ENCODE peak calls at places on chromosomes 4 and X, in nine cellular contexts. One of them, this sample, is unnamed.

GRCh38 chr4:76388160-76388908 is 32.6 kb downstream of the CCDC158 start:
- DNase-seq in neural progenitor cell: no peak
- DNase-seq in central memory CD4-positive, alpha-beta T cell: no peak
- DNase-seq in aorta: no peak
- DNase-seq in activated CD4-positive, alpha-beta T cell treated with anti-CD3 and anti-CD28 coated beads for 1 hour: no peak
- DNase-seq in CD8-positive, alpha-beta memory T cell: no peak
- DNase-seq in OCI-M1: no peak
- DNase-seq in DMS79 treated with DMSO at 0.1 percent for 48 hours: no peak
- DNase-seq in WTC11: no peak
- DNase-seq in this sample: no peak

GRCh38 chr4:56630876-56631666 is 50.0 kb downstream of the HOPX start:
- DNase-seq in neural progenitor cell: no peak
- DNase-seq in central memory CD4-positive, alpha-beta T cell: no peak
- DNase-seq in aorta: no peak
- DNase-seq in activated CD4-positive, alpha-beta T cell treated with anti-CD3 and anti-CD28 coated beads for 1 hour: no peak
- DNase-seq in CD8-positive, alpha-beta memory T cell: no peak
- DNase-seq in OCI-M1: peak
- DNase-seq in DMS79 treated with DMSO at 0.1 percent for 48 hours: no peak
- DNase-seq in WTC11: no peak
- DNase-seq in this sample: no peak

GRCh38 chrX:3522016-3522690 is 175.7 kb upstream of the MXRA5 start:
- DNase-seq in neural progenitor cell: no peak
- DNase-seq in central memory CD4-positive, alpha-beta T cell: no peak
- DNase-seq in aorta: no peak
- DNase-seq in activated CD4-positive, alpha-beta T cell treated with anti-CD3 and anti-CD28 coated beads for 1 hour: no peak
- DNase-seq in CD8-positive, alpha-beta memory T cell: no peak
- DNase-seq in OCI-M1: peak
- DNase-seq in DMS79 treated with DMSO at 0.1 percent for 48 hours: no peak
- DNase-seq in WTC11: no peak
- DNase-seq in this sample: no peak

GRCh38 chr4:55757356-55758024 is 62.1 kb upstream of the EXOC1L start:
- DNase-seq in neural progenitor cell: no peak
- DNase-seq in central memory CD4-positive, alpha-beta T cell: no peak
- DNase-seq in aorta: no peak
- DNase-seq in activated CD4-positive, alpha-beta T cell treated with anti-CD3 and anti-CD28 coated beads for 1 hour: no peak
- DNase-seq in CD8-positive, alpha-beta memory T cell: no peak
- DNase-seq in OCI-M1: no peak
- DNase-seq in DMS79 treated with DMSO at 0.1 percent for 48 hours: no peak
- DNase-seq in WTC11: no peak
- DNase-seq in this sample: no peak

GRCh38 chr4:94339779-94340178 is 2.9 kb downstream of the HPGDS start:
- DNase-seq in neural progenitor cell: no peak
- DNase-seq in central memory CD4-positive, alpha-beta T cell: peak
- DNase-seq in aorta: no peak
- DNase-seq in activated CD4-positive, alpha-beta T cell treated with anti-CD3 and anti-CD28 coated beads for 1 hour: no peak
- DNase-seq in CD8-positive, alpha-beta memory T cell: no peak
- DNase-seq in OCI-M1: no peak
- DNase-seq in DMS79 treated with DMSO at 0.1 percent for 48 hours: no peak
- DNase-seq in WTC11: no peak
- DNase-seq in this sample: no peak

GRCh38 chrX:119069762-119070161 is 3.0 kb upstream of the CT47C1 start:
- DNase-seq in neural progenitor cell: no peak
- DNase-seq in central memory CD4-positive, alpha-beta T cell: no peak
- DNase-seq in aorta: no peak
- DNase-seq in activated CD4-positive, alpha-beta T cell treated with anti-CD3 and anti-CD28 coated beads for 1 hour: no peak
- DNase-seq in CD8-positive, alpha-beta memory T cell: no peak
- DNase-seq in OCI-M1: no peak
- DNase-seq in DMS79 treated with DMSO at 0.1 percent for 48 hours: no peak
- DNase-seq in WTC11: no peak
- DNase-seq in this sample: no peak

GRCh38 chr4:87128006-87128705 is 92.3 kb downstream of the KLHL8 start:
- DNase-seq in neural progenitor cell: no peak
- DNase-seq in central memory CD4-positive, alpha-beta T cell: no peak
- DNase-seq in aorta: no peak
- DNase-seq in activated CD4-positive, alpha-beta T cell treated with anti-CD3 and anti-CD28 coated beads for 1 hour: no peak
- DNase-seq in CD8-positive, alpha-beta memory T cell: no peak
- DNase-seq in OCI-M1: no peak
- DNase-seq in DMS79 treated with DMSO at 0.1 percent for 48 hours: no peak
- DNase-seq in WTC11: no peak
- DNase-seq in this sample: no peak

GRCh38 chrX:37371578-37371981 is 22.4 kb downstream of the PRRG1 start:
- DNase-seq in neural progenitor cell: no peak
- DNase-seq in central memory CD4-positive, alpha-beta T cell: no peak
- DNase-seq in aorta: peak
- DNase-seq in activated CD4-positive, alpha-beta T cell treated with anti-CD3 and anti-CD28 coated beads for 1 hour: no peak
- DNase-seq in CD8-positive, alpha-beta memory T cell: no peak
- DNase-seq in OCI-M1: no peak
- DNase-seq in DMS79 treated with DMSO at 0.1 percent for 48 hours: no peak
- DNase-seq in WTC11: no peak
- DNase-seq in this sample: no peak

GRCh38 chrX:57103489-57103888 is 17.9 kb downstream of the SPIN2B start:
- DNase-seq in neural progenitor cell: no peak
- DNase-seq in central memory CD4-positive, alpha-beta T cell: no peak
- DNase-seq in aorta: no peak
- DNase-seq in activated CD4-positive, alpha-beta T cell treated with anti-CD3 and anti-CD28 coated beads for 1 hour: no peak
- DNase-seq in CD8-positive, alpha-beta memory T cell: no peak
- DNase-seq in OCI-M1: no peak
- DNase-seq in DMS79 treated with DMSO at 0.1 percent for 48 hours: no peak
- DNase-seq in WTC11: no peak
- DNase-seq in this sample: no peak

GRCh38 chr4:170202721-170203120 is 113.0 kb upstream of the AADAT start:
- DNase-seq in neural progenitor cell: no peak
- DNase-seq in central memory CD4-positive, alpha-beta T cell: no peak
- DNase-seq in aorta: no peak
- DNase-seq in activated CD4-positive, alpha-beta T cell treated with anti-CD3 and anti-CD28 coated beads for 1 hour: no peak
- DNase-seq in CD8-positive, alpha-beta memory T cell: no peak
- DNase-seq in OCI-M1: peak
- DNase-seq in DMS79 treated with DMSO at 0.1 percent for 48 hours: no peak
- DNase-seq in WTC11: no peak
- DNase-seq in this sample: no peak

GRCh38 chr4:110492522-110492921 is 16.6 kb downstream of the ENPEP start:
- DNase-seq in neural progenitor cell: no peak
- DNase-seq in central memory CD4-positive, alpha-beta T cell: no peak
- DNase-seq in aorta: no peak
- DNase-seq in activated CD4-positive, alpha-beta T cell treated with anti-CD3 and anti-CD28 coated beads for 1 hour: no peak
- DNase-seq in CD8-positive, alpha-beta memory T cell: no peak
- DNase-seq in OCI-M1: peak
- DNase-seq in DMS79 treated with DMSO at 0.1 percent for 48 hours: no peak
- DNase-seq in WTC11: no peak
- DNase-seq in this sample: no peak

GRCh38 chrX:118780915-118781314 is 42.7 kb upstream of the ZCCHC12 start:
- DNase-seq in neural progenitor cell: no peak
- DNase-seq in central memory CD4-positive, alpha-beta T cell: no peak
- DNase-seq in aorta: no peak
- DNase-seq in activated CD4-positive, alpha-beta T cell treated with anti-CD3 and anti-CD28 coated beads for 1 hour: no peak
- DNase-seq in CD8-positive, alpha-beta memory T cell: no peak
- DNase-seq in OCI-M1: no peak
- DNase-seq in DMS79 treated with DMSO at 0.1 percent for 48 hours: no peak
- DNase-seq in WTC11: no peak
- DNase-seq in this sample: no peak

GRCh38 chr4:181078236-181078635 is 1165.0 kb upstream of the TENM3 start:
- DNase-seq in neural progenitor cell: no peak
- DNase-seq in central memory CD4-positive, alpha-beta T cell: no peak
- DNase-seq in aorta: no peak
- DNase-seq in activated CD4-positive, alpha-beta T cell treated with anti-CD3 and anti-CD28 coated beads for 1 hour: no peak
- DNase-seq in CD8-positive, alpha-beta memory T cell: no peak
- DNase-seq in OCI-M1: peak
- DNase-seq in DMS79 treated with DMSO at 0.1 percent for 48 hours: no peak
- DNase-seq in WTC11: no peak
- DNase-seq in this sample: no peak

GRCh38 chr4:6472008-6472386 is 417 bp downstream of the PPP2R2C start:
- DNase-seq in neural progenitor cell: no peak
- DNase-seq in central memory CD4-positive, alpha-beta T cell: no peak
- DNase-seq in aorta: no peak
- DNase-seq in activated CD4-positive, alpha-beta T cell treated with anti-CD3 and anti-CD28 coated beads for 1 hour: no peak
- DNase-seq in CD8-positive, alpha-beta memory T cell: no peak
- DNase-seq in OCI-M1: no peak
- DNase-seq in DMS79 treated with DMSO at 0.1 percent for 48 hours: no peak
- DNase-seq in WTC11: no peak
- DNase-seq in this sample: no peak

GRCh38 chr4:10106421-10107039 is 10.1 kb downstream of the WDR1 start:
- DNase-seq in neural progenitor cell: no peak
- DNase-seq in central memory CD4-positive, alpha-beta T cell: peak
- DNase-seq in aorta: peak
- DNase-seq in activated CD4-positive, alpha-beta T cell treated with anti-CD3 and anti-CD28 coated beads for 1 hour: peak
- DNase-seq in CD8-positive, alpha-beta memory T cell: peak
- DNase-seq in OCI-M1: peak
- DNase-seq in DMS79 treated with DMSO at 0.1 percent for 48 hours: no peak
- DNase-seq in WTC11: no peak
- DNase-seq in this sample: peak

GRCh38 chrX:116267511-116268040 is 97.0 kb downstream of the AGTR2 start:
- DNase-seq in neural progenitor cell: no peak
- DNase-seq in central memory CD4-positive, alpha-beta T cell: no peak
- DNase-seq in aorta: no peak
- DNase-seq in activated CD4-positive, alpha-beta T cell treated with anti-CD3 and anti-CD28 coated beads for 1 hour: no peak
- DNase-seq in CD8-positive, alpha-beta memory T cell: no peak
- DNase-seq in OCI-M1: no peak
- DNase-seq in DMS79 treated with DMSO at 0.1 percent for 48 hours: no peak
- DNase-seq in WTC11: no peak
- DNase-seq in this sample: no peak

GRCh38 chr4:121666091-121666679 is 30.6 kb downstream of the ANXA5 start:
- DNase-seq in neural progenitor cell: no peak
- DNase-seq in central memory CD4-positive, alpha-beta T cell: no peak
- DNase-seq in aorta: no peak
- DNase-seq in activated CD4-positive, alpha-beta T cell treated with anti-CD3 and anti-CD28 coated beads for 1 hour: no peak
- DNase-seq in CD8-positive, alpha-beta memory T cell: no peak
- DNase-seq in OCI-M1: no peak
- DNase-seq in DMS79 treated with DMSO at 0.1 percent for 48 hours: no peak
- DNase-seq in WTC11: no peak
- DNase-seq in this sample: no peak

GRCh38 chrX:77298790-77299189 is 148.4 kb upstream of the FGF16 start:
- DNase-seq in neural progenitor cell: no peak
- DNase-seq in central memory CD4-positive, alpha-beta T cell: no peak
- DNase-seq in aorta: no peak
- DNase-seq in activated CD4-positive, alpha-beta T cell treated with anti-CD3 and anti-CD28 coated beads for 1 hour: no peak
- DNase-seq in CD8-positive, alpha-beta memory T cell: no peak
- DNase-seq in OCI-M1: no peak
- DNase-seq in DMS79 treated with DMSO at 0.1 percent for 48 hours: peak
- DNase-seq in WTC11: no peak
- DNase-seq in this sample: no peak

GRCh38 chrX:130529531-130529930 is 127.7 kb downstream of the RBMX2 start:
- DNase-seq in neural progenitor cell: no peak
- DNase-seq in central memory CD4-positive, alpha-beta T cell: no peak
- DNase-seq in aorta: no peak
- DNase-seq in activated CD4-positive, alpha-beta T cell treated with anti-CD3 and anti-CD28 coated beads for 1 hour: no peak
- DNase-seq in CD8-positive, alpha-beta memory T cell: no peak
- DNase-seq in OCI-M1: no peak
- DNase-seq in DMS79 treated with DMSO at 0.1 percent for 48 hours: no peak
- DNase-seq in WTC11: no peak
- DNase-seq in this sample: no peak

GRCh38 chr4:185811509-185812364 is at the start of gene SORBS2:
- DNase-seq in neural progenitor cell: peak
- DNase-seq in central memory CD4-positive, alpha-beta T cell: no peak
- DNase-seq in aorta: no peak
- DNase-seq in activated CD4-positive, alpha-beta T cell treated with anti-CD3 and anti-CD28 coated beads for 1 hour: no peak
- DNase-seq in CD8-positive, alpha-beta memory T cell: no peak
- DNase-seq in OCI-M1: no peak
- DNase-seq in DMS79 treated with DMSO at 0.1 percent for 48 hours: peak
- DNase-seq in WTC11: no peak
- DNase-seq in this sample: no peak

GRCh38 chrX:1084689-1085088 is 127.8 kb downstream of the CRLF2 start:
- DNase-seq in neural progenitor cell: no peak
- DNase-seq in central memory CD4-positive, alpha-beta T cell: no peak
- DNase-seq in aorta: no peak
- DNase-seq in activated CD4-positive, alpha-beta T cell treated with anti-CD3 and anti-CD28 coated beads for 1 hour: no peak
- DNase-seq in CD8-positive, alpha-beta memory T cell: no peak
- DNase-seq in OCI-M1: no peak
- DNase-seq in DMS79 treated with DMSO at 0.1 percent for 48 hours: no peak
- DNase-seq in WTC11: no peak
- DNase-seq in this sample: no peak

GRCh38 chr4:76703676-76704075 is 194.3 kb downstream of the SOWAHB start:
- DNase-seq in neural progenitor cell: no peak
- DNase-seq in central memory CD4-positive, alpha-beta T cell: no peak
- DNase-seq in aorta: no peak
- DNase-seq in activated CD4-positive, alpha-beta T cell treated with anti-CD3 and anti-CD28 coated beads for 1 hour: no peak
- DNase-seq in CD8-positive, alpha-beta memory T cell: no peak
- DNase-seq in OCI-M1: no peak
- DNase-seq in DMS79 treated with DMSO at 0.1 percent for 48 hours: no peak
- DNase-seq in WTC11: no peak
- DNase-seq in this sample: no peak

GRCh38 chr4:169142390-169142789 is 128.4 kb downstream of the SH3RF1 start:
- DNase-seq in neural progenitor cell: no peak
- DNase-seq in central memory CD4-positive, alpha-beta T cell: no peak
- DNase-seq in aorta: no peak
- DNase-seq in activated CD4-positive, alpha-beta T cell treated with anti-CD3 and anti-CD28 coated beads for 1 hour: no peak
- DNase-seq in CD8-positive, alpha-beta memory T cell: no peak
- DNase-seq in OCI-M1: no peak
- DNase-seq in DMS79 treated with DMSO at 0.1 percent for 48 hours: no peak
- DNase-seq in WTC11: no peak
- DNase-seq in this sample: no peak

GRCh38 chr4:39114436-39114835 is 52.4 kb downstream of the KLHL5 start:
- DNase-seq in neural progenitor cell: no peak
- DNase-seq in central memory CD4-positive, alpha-beta T cell: no peak
- DNase-seq in aorta: no peak
- DNase-seq in activated CD4-positive, alpha-beta T cell treated with anti-CD3 and anti-CD28 coated beads for 1 hour: no peak
- DNase-seq in CD8-positive, alpha-beta memory T cell: no peak
- DNase-seq in OCI-M1: no peak
- DNase-seq in DMS79 treated with DMSO at 0.1 percent for 48 hours: no peak
- DNase-seq in WTC11: no peak
- DNase-seq in this sample: no peak

GRCh38 chrX:37921758-37922157 is 74.4 kb upstream of the DYNLT3 start:
- DNase-seq in neural progenitor cell: no peak
- DNase-seq in central memory CD4-positive, alpha-beta T cell: no peak
- DNase-seq in aorta: no peak
- DNase-seq in activated CD4-positive, alpha-beta T cell treated with anti-CD3 and anti-CD28 coated beads for 1 hour: no peak
- DNase-seq in CD8-positive, alpha-beta memory T cell: no peak
- DNase-seq in OCI-M1: no peak
- DNase-seq in DMS79 treated with DMSO at 0.1 percent for 48 hours: no peak
- DNase-seq in WTC11: no peak
- DNase-seq in this sample: no peak

GRCh38 chrX:51694254-51694653 is 11.6 kb upstream of the CENPVL2 start:
- DNase-seq in neural progenitor cell: no peak
- DNase-seq in central memory CD4-positive, alpha-beta T cell: no peak
- DNase-seq in aorta: no peak
- DNase-seq in activated CD4-positive, alpha-beta T cell treated with anti-CD3 and anti-CD28 coated beads for 1 hour: no peak
- DNase-seq in CD8-positive, alpha-beta memory T cell: no peak
- DNase-seq in OCI-M1: no peak
- DNase-seq in DMS79 treated with DMSO at 0.1 percent for 48 hours: no peak
- DNase-seq in WTC11: no peak
- DNase-seq in this sample: no peak

GRCh38 chr4:71870456-71870855 is 86.6 kb upstream of the GC start:
- DNase-seq in neural progenitor cell: no peak
- DNase-seq in central memory CD4-positive, alpha-beta T cell: no peak
- DNase-seq in aorta: no peak
- DNase-seq in activated CD4-positive, alpha-beta T cell treated with anti-CD3 and anti-CD28 coated beads for 1 hour: no peak
- DNase-seq in CD8-positive, alpha-beta memory T cell: no peak
- DNase-seq in OCI-M1: no peak
- DNase-seq in DMS79 treated with DMSO at 0.1 percent for 48 hours: no peak
- DNase-seq in WTC11: no peak
- DNase-seq in this sample: no peak

GRCh38 chr4:126630171-126630570 is 1002.6 kb upstream of the INTU start:
- DNase-seq in neural progenitor cell: no peak
- DNase-seq in central memory CD4-positive, alpha-beta T cell: no peak
- DNase-seq in aorta: no peak
- DNase-seq in activated CD4-positive, alpha-beta T cell treated with anti-CD3 and anti-CD28 coated beads for 1 hour: no peak
- DNase-seq in CD8-positive, alpha-beta memory T cell: no peak
- DNase-seq in OCI-M1: no peak
- DNase-seq in DMS79 treated with DMSO at 0.1 percent for 48 hours: no peak
- DNase-seq in WTC11: no peak
- DNase-seq in this sample: no peak

GRCh38 chr4:6478546-6479220 is 6.3 kb upstream of the PPP2R2C start:
- DNase-seq in neural progenitor cell: no peak
- DNase-seq in central memory CD4-positive, alpha-beta T cell: no peak
- DNase-seq in aorta: no peak
- DNase-seq in activated CD4-positive, alpha-beta T cell treated with anti-CD3 and anti-CD28 coated beads for 1 hour: no peak
- DNase-seq in CD8-positive, alpha-beta memory T cell: no peak
- DNase-seq in OCI-M1: no peak
- DNase-seq in DMS79 treated with DMSO at 0.1 percent for 48 hours: peak
- DNase-seq in WTC11: no peak
- DNase-seq in this sample: no peak

GRCh38 chr4:36716874-36717273 is 435.5 kb downstream of the DTHD1 start:
- DNase-seq in neural progenitor cell: no peak
- DNase-seq in central memory CD4-positive, alpha-beta T cell: no peak
- DNase-seq in aorta: no peak
- DNase-seq in activated CD4-positive, alpha-beta T cell treated with anti-CD3 and anti-CD28 coated beads for 1 hour: no peak
- DNase-seq in CD8-positive, alpha-beta memory T cell: no peak
- DNase-seq in OCI-M1: no peak
- DNase-seq in DMS79 treated with DMSO at 0.1 percent for 48 hours: no peak
- DNase-seq in WTC11: no peak
- DNase-seq in this sample: no peak

GRCh38 chrX:110915120-110915519 is 119.5 kb upstream of the CHRDL1 start:
- DNase-seq in neural progenitor cell: no peak
- DNase-seq in central memory CD4-positive, alpha-beta T cell: no peak
- DNase-seq in aorta: no peak
- DNase-seq in activated CD4-positive, alpha-beta T cell treated with anti-CD3 and anti-CD28 coated beads for 1 hour: no peak
- DNase-seq in CD8-positive, alpha-beta memory T cell: no peak
- DNase-seq in OCI-M1: no peak
- DNase-seq in DMS79 treated with DMSO at 0.1 percent for 48 hours: peak
- DNase-seq in WTC11: no peak
- DNase-seq in this sample: no peak